ENCODE peak calls at places on chromosome 13, in five cellular contexts. Z is endothelial cell of umbilical vein, O is WTC11, V is fibroblast of pulmonary artery, S is left ventricle myocardium inferior. M is an unnamed sample.

GRCh38 chr13:25432686-25433085 is 60.9 kb downstream of the ATP8A2 start:
- DNase-seq in Z (no peak), O (no peak), S (no peak), V (no peak), M (peak)

GRCh38 chr13:44425041-44425814 is 51.6 kb downstream of the SERP2 start:
- DNase-seq in S (no peak), Z (peak), O (no peak), V (no peak), M (no peak)

GRCh38 chr13:59277106-59277505 is 886.6 kb downstream of the DIAPH3 start:
- DNase-seq in V (no peak), Z (no peak), O (no peak), S (no peak), M (no peak)

GRCh38 chr13:98429977-98430785 is 146.7 kb downstream of the STK24 start:
- DNase-seq in O (no peak), V (no peak), Z (no peak), S (no peak), M (peak)

GRCh38 chr13:51585696-51586095 is 1.4 kb downstream of the WDFY2 start:
- DNase-seq in V (peak), O (no peak), S (no peak), Z (no peak), M (peak)

GRCh38 chr13:107765724-107766436 is 449.5 kb downstream of the LIG4 start:
- DNase-seq in O (no peak), Z (peak), S (no peak), V (peak), M (peak)

GRCh38 chr13:39766464-39767167 is 111.2 kb downstream of the COG6 start:
- DNase-seq in Z (no peak), S (no peak), O (no peak), V (no peak), M (no peak)

GRCh38 chr13:44159633-44160279 is 213.9 kb upstream of the SERP2 start:
- DNase-seq in Z (no peak), V (no peak), S (no peak), O (no peak), M (peak)

GRCh38 chr13:45280751-45281634 is 60.0 kb downstream of the TPT1 start:
- DNase-seq in S (peak), O (peak), V (peak), Z (peak), M (peak)

GRCh38 chr13:78881746-78882145 is 222.8 kb upstream of the OBI1 start:
- DNase-seq in S (no peak), O (no peak), Z (no peak), V (no peak), M (no peak)

GRCh38 chr13:27012482-27013197 is 159.0 kb downstream of the USP12 start:
- DNase-seq in O (no peak), S (no peak), Z (no peak), V (peak), M (peak)

DNA sequence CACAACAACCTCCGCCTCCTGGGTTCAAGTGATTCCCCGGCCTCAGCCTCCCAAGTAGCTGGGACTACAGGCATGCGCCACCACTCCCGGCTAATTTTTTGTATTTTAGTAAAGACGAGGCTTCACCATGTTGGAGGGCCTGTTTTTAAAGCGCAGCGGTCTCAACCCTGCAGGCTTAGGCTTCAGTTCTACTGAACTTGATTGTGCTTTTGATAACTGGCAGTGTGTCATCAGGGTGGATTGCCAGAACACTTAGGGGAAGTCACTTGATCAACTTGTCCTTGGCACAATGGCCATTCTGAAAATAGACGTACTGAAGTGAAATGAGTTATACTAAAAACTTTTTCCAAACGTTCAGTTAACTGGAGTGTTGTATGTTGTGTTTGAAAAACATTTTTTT is 472.2 kb downstream of the KLF5 start:
- DNase-seq in V (no peak), O (no peak), S (no peak), Z (no peak), M (no peak)
- TF ChIP-seq CTCF in V (no peak), O (no peak), S (no peak), Z (no peak), M (no peak)

GRCh38 chr13:84917252-84917878 is 881.9 kb downstream of the SLITRK6 start:
- DNase-seq in O (no peak), S (no peak), V (peak), Z (peak), M (peak)
- TF ChIP-seq CTCF in O (no peak), S (peak), V (peak), Z (no peak), M (peak)

GRCh38 chr13:99741979-99742378 is 229.6 kb downstream of the ZIC5 start:
- DNase-seq in O (no peak), V (no peak), S (no peak), Z (no peak), M (no peak)

GRCh38 chr13:99746857-99747710 is 224.5 kb downstream of the ZIC5 start:
- DNase-seq in O (peak), S (no peak), Z (no peak), V (no peak), M (no peak)

GRCh38 chr13:99737456-99737855 is 234.1 kb downstream of the ZIC5 start:
- DNase-seq in V (no peak), S (no peak), Z (no peak), O (no peak), M (no peak)

GRCh38 chr13:99740261-99740979 is 231.1 kb downstream of the ZIC5 start:
- DNase-seq in O (no peak), S (no peak), V (no peak), Z (no peak), M (no peak)

GRCh38 chr13:99743079-99743478 is 228.5 kb downstream of the ZIC5 start:
- DNase-seq in V (no peak), Z (no peak), S (no peak), O (no peak), M (no peak)
- TF ChIP-seq CTCF in V (no peak), Z (no peak), S (no peak), O (no peak), M (no peak)

GRCh38 chr13:89930861-89931260 is 1416.6 kb upstream of the MIR17HG start:
- DNase-seq in O (no peak), V (no peak), Z (no peak), S (no peak), M (no peak)

GRCh38 chr13:89923052-89923451 is 1424.4 kb upstream of the MIR17HG start:
- DNase-seq in S (no peak), Z (no peak), O (no peak), V (no peak), M (no peak)

GRCh38 chr13:89923731-89924130 is 1423.8 kb upstream of the MIR17HG start:
- DNase-seq in O (no peak), S (no peak), Z (no peak), V (peak), M (peak)

GRCh38 chr13:89920461-89920860 is 1427.0 kb upstream of the MIR17HG start:
- DNase-seq in S (no peak), Z (no peak), O (no peak), V (no peak), M (no peak)

GRCh38 chr13:89925107-89925506 is 1422.4 kb upstream of the MIR17HG start:
- DNase-seq in Z (peak), V (peak), O (peak), S (no peak), M (peak)
- TF ChIP-seq CTCF in Z (peak), V (peak), O (no peak), S (peak), M (peak)